ENCODE peak calls at places on chromosomes 13 and 19, in eight cellular contexts. Y is IMR-90, S is A549, K is lower leg skin, U is stomach, J is transverse colon, L is tibial nerve, T is heart left ventricle. I is an unnamed sample.

GRCh38 chr19:48819366-48819816 is 8.6 kb upstream of the BCAT2 start:
- DNase-seq in Y (peak), S (peak), K (peak), U (peak), J (peak), L (peak), T (peak), I (peak)

GRCh38 chr19:33797821-33798633 is 1.4 kb downstream of the KCTD15 start:
- DNase-seq in Y (peak), S (peak), K (no peak), U (peak), J (peak), L (no peak), T (peak), I (peak)

GRCh38 chr13:20475927-20476691 is 49.5 kb downstream of the CRYL1 start:
- DNase-seq in Y (no peak), S (no peak), K (no peak), U (peak), J (peak), L (no peak), T (no peak), I (peak)

GRCh38 chr19:10677796-10678195 is 23.4 kb upstream of the QTRT1 start:
- DNase-seq in Y (no peak), S (no peak), K (no peak), U (peak), J (no peak), L (no peak), T (no peak), I (no peak)

GRCh38 chr13:104532131-104532530 is 1465.9 kb upstream of the SLC10A2 start:
- DNase-seq in Y (no peak), S (no peak), K (no peak), U (no peak), J (no peak), L (no peak), T (no peak), I (no peak)

GRCh38 chr19:10612515-10613119 is 12.7 kb upstream of the SLC44A2 start:
- DNase-seq in Y (no peak), S (no peak), K (peak), U (peak), J (peak), L (peak), T (peak), I (peak)

GRCh38 chr13:33249066-33249465 is 36.5 kb downstream of the STARD13 start:
- DNase-seq in Y (peak), S (no peak), K (no peak), U (no peak), J (no peak), L (no peak), T (no peak), I (no peak)

GRCh38 chr13:86567119-86567518 is 767.9 kb upstream of the SLITRK6 start:
- DNase-seq in Y (no peak), S (no peak), K (no peak), U (no peak), J (no peak), L (no peak), T (no peak), I (no peak)

GRCh38 chr19:13727798-13728197 is 36.5 kb upstream of the MRI1 start:
- DNase-seq in Y (peak), S (no peak), K (no peak), U (no peak), J (no peak), L (peak), T (no peak), I (no peak)

GRCh38 chr13:114151565-114152284 is 19.3 kb upstream of the RASA3 start:
- DNase-seq in Y (no peak), S (no peak), K (peak), U (peak), J (peak), L (no peak), T (no peak), I (peak)

GRCh38 chr19:35320285-35320706 is 8.7 kb upstream of the CD22 start:
- DNase-seq in Y (no peak), S (no peak), K (no peak), U (no peak), J (no peak), L (no peak), T (no peak), I (no peak)

GRCh38 chr19:11494634-11495285 is 10.9 kb downstream of the ZNF653 start:
- DNase-seq in Y (no peak), S (no peak), K (no peak), U (no peak), J (no peak), L (no peak), T (no peak), I (peak)

GRCh38 chr13:31797154-31797775 is 57.9 kb downstream of the RXFP2 start:
- DNase-seq in Y (peak), S (peak), K (no peak), U (no peak), J (no peak), L (peak), T (no peak), I (no peak)

GRCh38 chr13:31119526-31119925 is 42.2 kb downstream of the HSPH1 start:
- DNase-seq in Y (no peak), S (no peak), K (peak), U (no peak), J (no peak), L (no peak), T (no peak), I (no peak)

GRCh38 chr13:21984156-21984555 is 313.3 kb downstream of the FGF9 start:
- DNase-seq in Y (no peak), S (no peak), K (no peak), U (no peak), J (no peak), L (no peak), T (no peak), I (no peak)

GRCh38 chr19:2858864-2859263 is 8.3 kb upstream of the ZNF556 start:
- DNase-seq in Y (no peak), S (no peak), K (no peak), U (no peak), J (no peak), L (no peak), T (no peak), I (peak)

GRCh38 chr19:13962738-13963602 is 10.7 kb downstream of the DCAF15 start:
- DNase-seq in Y (peak), S (no peak), K (no peak), U (no peak), J (no peak), L (no peak), T (peak), I (peak)

GRCh38 chr19:47356900-47357299 is 7.8 kb downstream of the DHX34 start:
- DNase-seq in Y (no peak), S (no peak), K (no peak), U (no peak), J (no peak), L (no peak), T (no peak), I (no peak)

GRCh38 chr13:41019027-41019487 is at the start of gene ELF1:
- DNase-seq in Y (peak), S (peak), K (no peak), U (peak), J (peak), L (peak), T (peak), I (no peak)

GRCh38 chr13:41017744-41018582 is 1.2 kb downstream of the ELF1 start:
- DNase-seq in Y (peak), S (peak), K (no peak), U (no peak), J (no peak), L (no peak), T (no peak), I (no peak)

GRCh38 chr13:41015920-41016319 is 3.2 kb downstream of the ELF1 start:
- DNase-seq in Y (no peak), S (no peak), K (no peak), U (no peak), J (no peak), L (no peak), T (no peak), I (no peak)

GRCh38 chr13:41018583-41018909 is 570 bp downstream of the ELF1 start:
- DNase-seq in Y (no peak), S (no peak), K (no peak), U (no peak), J (no peak), L (no peak), T (no peak), I (no peak)

DNA sequence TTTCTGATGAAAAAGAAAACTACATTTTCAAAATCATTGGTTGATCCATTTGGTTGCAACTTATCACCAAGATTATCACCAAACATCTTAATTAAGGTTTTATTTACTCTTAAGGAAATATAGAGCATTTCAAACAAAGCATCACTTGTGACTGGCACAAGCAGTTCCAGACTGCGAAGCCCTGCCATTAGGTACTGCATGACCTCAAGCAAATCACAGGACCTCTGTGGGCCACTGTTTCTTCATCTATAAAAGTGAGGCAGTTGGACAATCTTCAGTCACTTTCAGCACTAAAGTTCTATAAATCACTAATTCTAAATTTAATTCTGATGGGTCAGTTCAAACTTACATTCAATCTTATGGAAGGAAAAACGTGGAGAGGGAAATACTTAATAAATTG is 2.0 kb downstream of the ELF1 start:
- DNase-seq in Y (no peak), S (peak), K (no peak), U (peak), J (peak), L (no peak), T (no peak), I (no peak)
- TF ChIP-seq POLR2A in Y (no peak), S (no peak), K (no peak), U (no peak), J (peak), L (peak), T (no peak), I (no peak)

GRCh38 chr13:28475916-28476725 is 18.8 kb downstream of the FLT1 start:
- DNase-seq in Y (peak), S (peak), K (no peak), U (no peak), J (no peak), L (no peak), T (no peak), I (no peak)
- H3K4me3 ChIP-seq in Y (no peak), S (no peak), K (no peak), U (no peak), J (no peak), L (no peak), T (no peak), I (no peak)

DNA sequence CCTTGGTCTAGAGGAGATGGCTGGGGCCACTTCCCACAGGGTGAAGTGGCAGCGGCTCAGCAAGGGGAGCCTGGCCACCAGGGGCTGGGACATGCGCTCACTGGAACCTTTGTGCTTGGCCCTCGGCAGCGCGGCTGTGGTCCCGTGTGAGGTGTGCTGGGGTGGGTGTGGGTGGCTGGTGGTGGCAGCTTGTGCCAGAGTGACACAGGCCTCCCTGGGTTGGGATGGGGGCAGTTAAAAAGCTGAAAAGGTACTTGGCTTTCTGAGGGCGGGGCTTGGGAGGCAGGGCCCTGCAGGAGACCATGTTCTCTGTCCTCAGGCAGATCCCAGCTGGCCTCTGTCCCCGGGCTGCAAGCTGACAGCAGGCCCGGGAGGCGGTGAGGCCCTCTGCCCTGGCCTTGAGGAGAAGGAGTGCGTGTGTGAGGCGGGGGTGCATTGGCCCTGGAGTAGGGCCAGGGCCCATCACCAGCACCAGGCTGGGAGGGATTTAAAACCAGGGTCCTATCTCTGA is 17.3 kb downstream of the MPND start:
- DNase-seq in Y (no peak), S (no peak), K (peak), U (no peak), J (no peak), L (no peak), T (no peak), I (peak)
- TF ChIP-seq POLR2A in Y (no peak), S (no peak), K (no peak), U (no peak), J (no peak), L (no peak), T (no peak), I (no peak)

GRCh38 chr13:26560456-26560855 is 3.0 kb downstream of the WASF3 start:
- DNase-seq in Y (no peak), S (no peak), K (no peak), U (no peak), J (no peak), L (no peak), T (no peak), I (no peak)

GRCh38 chr13:26563713-26564112 is 6.2 kb downstream of the WASF3 start:
- DNase-seq in Y (no peak), S (no peak), K (no peak), U (no peak), J (no peak), L (no peak), T (no peak), I (no peak)

GRCh38 chr13:26558912-26559485 is 1.5 kb downstream of the WASF3 start:
- DNase-seq in Y (no peak), S (no peak), K (no peak), U (no peak), J (no peak), L (no peak), T (no peak), I (no peak)

GRCh38 chr13:26562538-26562890 is 5.0 kb downstream of the WASF3 start:
- DNase-seq in Y (peak), S (no peak), K (no peak), U (no peak), J (no peak), L (no peak), T (no peak), I (no peak)

GRCh38 chr13:26561636-26562537 is 4.4 kb downstream of the WASF3 start:
- DNase-seq in Y (peak), S (no peak), K (no peak), U (no peak), J (no peak), L (no peak), T (no peak), I (no peak)
- H3K4me3 ChIP-seq in Y (no peak), S (no peak), K (no peak), U (no peak), J (no peak), L (no peak), T (no peak), I (no peak)

DNA sequence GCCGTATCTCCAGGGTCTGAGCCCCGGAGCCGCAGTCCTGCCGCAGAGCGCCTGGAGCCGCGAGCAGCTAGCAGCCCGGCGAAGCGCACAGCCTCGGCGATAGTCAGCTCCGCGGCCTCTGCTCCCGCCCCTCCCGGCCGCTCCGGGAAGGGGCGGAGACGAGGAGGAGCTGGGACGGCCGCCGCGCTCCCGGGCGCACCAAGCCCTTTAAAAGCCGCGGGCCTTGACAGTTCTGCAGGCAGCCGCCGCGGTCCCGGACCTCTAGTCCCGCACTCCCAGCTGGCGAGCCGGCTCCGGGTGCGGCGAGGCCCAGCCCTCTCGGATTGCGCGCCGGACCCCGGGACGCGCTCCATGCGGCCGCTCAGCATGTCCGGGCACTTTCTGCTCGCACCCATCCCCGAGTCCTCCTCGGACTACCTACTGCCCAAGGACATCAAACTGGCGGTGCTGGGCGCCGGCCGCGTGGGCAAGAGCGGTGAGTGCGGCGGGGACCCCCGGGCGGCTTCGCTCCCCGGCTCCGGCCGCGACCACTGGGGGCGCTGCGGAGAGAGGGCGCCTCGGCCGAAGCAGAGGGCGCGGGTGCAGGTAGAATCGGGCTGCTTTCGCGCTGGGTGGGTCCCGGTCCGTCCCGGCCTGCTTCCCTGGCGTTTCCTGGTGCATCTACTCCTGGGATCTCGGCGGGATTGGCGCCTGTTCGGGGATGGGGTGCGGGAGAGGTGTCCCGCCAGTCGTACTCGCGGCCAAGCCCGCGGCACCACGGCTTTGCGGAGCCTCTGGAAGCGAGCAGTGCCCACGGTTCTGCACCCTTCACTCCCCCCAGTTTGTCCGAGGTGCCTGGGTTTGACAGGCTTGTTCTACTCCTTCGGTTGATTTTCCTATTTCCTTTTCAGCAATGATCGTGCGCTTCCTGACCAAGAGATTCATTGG is at the start of gene RASL11A:
- DNase-seq in Y (peak), S (peak), K (peak), U (peak), J (peak), L (peak), T (peak), I (peak)
- TF ChIP-seq POLR2A in Y (peak), S (peak), K (no peak), U (no peak), J (peak), L (peak), T (no peak), I (peak)

GRCh38 chr13:41461527-41462124 is 4.3 kb downstream of the RGCC start:
- DNase-seq in Y (no peak), S (no peak), K (no peak), U (no peak), J (no peak), L (no peak), T (no peak), I (no peak)
- H3K4me3 ChIP-seq in Y (no peak), S (no peak), K (no peak), U (no peak), J (no peak), L (peak), T (no peak), I (peak)

DNA sequence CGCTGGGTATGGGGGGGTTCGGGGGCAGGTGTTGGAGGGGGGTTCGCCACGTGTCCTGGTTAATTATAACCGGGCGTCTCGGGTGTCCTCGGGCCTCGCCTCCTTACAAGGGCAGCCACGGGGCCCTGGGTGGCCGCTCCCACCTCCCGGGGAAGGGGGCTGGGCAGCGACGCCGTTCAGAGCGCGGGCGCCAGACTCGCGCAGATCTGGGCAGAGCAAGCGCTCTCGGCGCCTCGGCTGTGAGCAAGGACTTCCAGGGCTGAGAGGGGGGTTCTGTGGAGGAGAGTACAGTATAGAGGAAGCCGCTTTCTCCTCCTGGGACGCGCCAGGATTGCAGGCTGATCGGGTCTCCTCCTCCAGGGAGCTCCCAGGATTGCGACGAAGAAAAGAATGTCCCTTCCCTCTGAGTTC is 1.0 kb upstream of the CKM start:
- DNase-seq in Y (no peak), S (no peak), K (no peak), U (peak), J (peak), L (no peak), T (peak), I (no peak)
- TF ChIP-seq POLR2A in Y (no peak), S (no peak), K (no peak), U (no peak), J (no peak), L (no peak), T (peak), I (no peak)

GRCh38 chr19:50718255-50719118 is 1.1 kb downstream of the SHANK1 start:
- DNase-seq in Y (no peak), S (no peak), K (no peak), U (no peak), J (no peak), L (no peak), T (no peak), I (peak)

GRCh38 chr19:50717026-50717723 is 2.4 kb downstream of the SHANK1 start:
- DNase-seq in Y (no peak), S (no peak), K (no peak), U (no peak), J (no peak), L (no peak), T (no peak), I (no peak)

GRCh38 chr19:50719119-50719435 is 525 bp downstream of the SHANK1 start:
- DNase-seq in Y (no peak), S (no peak), K (no peak), U (no peak), J (no peak), L (no peak), T (no peak), I (peak)

GRCh38 chr19:50716178-50717025 is 3.2 kb downstream of the SHANK1 start:
- DNase-seq in Y (no peak), S (no peak), K (no peak), U (no peak), J (no peak), L (no peak), T (no peak), I (peak)

DNA sequence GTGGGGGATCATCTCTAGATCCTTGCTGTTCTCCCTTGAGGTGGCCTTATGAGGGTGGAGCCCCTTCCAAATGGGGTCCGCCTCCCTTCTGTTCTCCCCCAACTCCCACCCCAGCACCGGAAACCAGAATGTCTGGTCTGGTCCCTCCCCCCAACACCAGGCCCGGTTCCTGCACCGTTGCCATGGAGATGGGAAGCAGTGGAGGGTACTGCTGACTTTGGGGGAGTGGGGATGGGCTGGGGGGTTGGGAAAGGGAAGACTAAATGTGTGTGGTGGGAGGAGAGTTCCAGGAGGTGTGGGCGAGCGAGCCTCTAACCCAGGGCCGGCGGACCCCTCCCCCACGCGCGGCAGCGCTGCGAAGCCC is 1.7 kb downstream of the SHANK1 start:
- DNase-seq in Y (no peak), S (no peak), K (no peak), U (no peak), J (no peak), L (no peak), T (no peak), I (no peak)
- H3K4me3 ChIP-seq in Y (peak), S (peak), K (no peak), U (peak), J (no peak), L (peak), T (no peak), I (no peak)

I was measured in upper lobe of left lung.